ENCODE peak calls at places on chromosomes 12 and 14, in four cellular contexts. One of them, this sample, is unnamed.

GRCh38 chr14:72619071-72619710 is 274.7 kb downstream of the DPF3 start:
- DNase-seq in B cell: no peak
- DNase-seq in mesothelial cell of epicardium: no peak
- DNase-seq in NCI-H1930: no peak
- DNase-seq in this sample: no peak

GRCh38 chr14:29754134-29754533 is 173.5 kb downstream of the PRKD1 start:
- DNase-seq in B cell: no peak
- DNase-seq in mesothelial cell of epicardium: no peak
- DNase-seq in NCI-H1930: no peak
- DNase-seq in this sample: no peak

GRCh38 chr12:14185441-14186192 is 179.9 kb upstream of the ATF7IP start:
- DNase-seq in B cell: peak
- DNase-seq in mesothelial cell of epicardium: no peak
- DNase-seq in NCI-H1930: peak
- DNase-seq in this sample: peak

GRCh38 chr12:57603758-57604453 is 718 bp upstream of the DTX3 start:
- DNase-seq in B cell: no peak
- DNase-seq in mesothelial cell of epicardium: no peak
- DNase-seq in NCI-H1930: no peak
- DNase-seq in this sample: no peak

GRCh38 chr12:66695130-66695529 is 16.3 kb upstream of the GRIP1 start:
- DNase-seq in B cell: no peak
- DNase-seq in mesothelial cell of epicardium: no peak
- DNase-seq in NCI-H1930: no peak
- DNase-seq in this sample: no peak

GRCh38 chr14:92572050-92572449 is 58.5 kb downstream of the RIN3 start:
- DNase-seq in B cell: no peak
- DNase-seq in mesothelial cell of epicardium: no peak
- DNase-seq in NCI-H1930: no peak
- DNase-seq in this sample: no peak

GRCh38 chr12:12835378-12836145 is 22.4 kb downstream of the DDX47 start:
- DNase-seq in B cell: no peak
- DNase-seq in mesothelial cell of epicardium: no peak
- DNase-seq in NCI-H1930: no peak
- DNase-seq in this sample: no peak

GRCh38 chr14:77157716-77158115 is 16.1 kb upstream of the ZDHHC22 start:
- DNase-seq in B cell: no peak
- DNase-seq in mesothelial cell of epicardium: no peak
- DNase-seq in NCI-H1930: no peak
- DNase-seq in this sample: no peak

GRCh38 chr14:69522026-69522425 is 37.5 kb downstream of the PLEKHD1 start:
- DNase-seq in B cell: no peak
- DNase-seq in mesothelial cell of epicardium: no peak
- DNase-seq in NCI-H1930: no peak
- DNase-seq in this sample: no peak

GRCh38 chr12:89208661-89209096 is 143.6 kb downstream of the DUSP6 start:
- DNase-seq in B cell: no peak
- DNase-seq in mesothelial cell of epicardium: no peak
- DNase-seq in NCI-H1930: no peak
- DNase-seq in this sample: no peak

GRCh38 chr12:19572920-19573558 is 133.7 kb downstream of the AEBP2 start:
- DNase-seq in B cell: no peak
- DNase-seq in mesothelial cell of epicardium: no peak
- DNase-seq in NCI-H1930: peak
- DNase-seq in this sample: peak

GRCh38 chr12:126608607-126609175 is 1543.5 kb downstream of the AACS start:
- DNase-seq in B cell: no peak
- DNase-seq in mesothelial cell of epicardium: no peak
- DNase-seq in NCI-H1930: no peak
- DNase-seq in this sample: no peak

This sample was measured in GM10248.